ENCODE peak calls at places on chromosomes 3 and 15, in eight cellular contexts. H is endothelial cell, N is astrocyte, W is upper lobe of right lung, D is vagina, O is HL-60, G is kidney, Z is esophagus muscularis mucosa. X is an unnamed sample.

GRCh38 chr3:71537211-71537611 is 46.3 kb downstream of the FOXP1 start:
- DNase-seq in H (no peak), N (peak; percentile 99), W (no peak), D (no peak), O (no peak), G (no peak), Z (no peak), X (peak; percentile 86)

GRCh38 chr3:195286115-195286872 is 15.3 kb upstream of the XXYLT1 start:
- DNase-seq in H (no peak), N (peak; percentile 46), W (no peak), D (no peak), O (no peak), G (no peak), Z (no peak), X (no peak)

GRCh38 chr3:16028604-16029003 is 145.9 kb upstream of the GALNT15 start:
- DNase-seq in H (no peak), N (peak; percentile 90), W (no peak), D (no peak), O (no peak), G (no peak), Z (no peak), X (no peak)

GRCh38 chr3:10532939-10533730 is 27.7 kb upstream of the ATP2B2 start:
- DNase-seq in H (no peak), N (no peak), W (peak; percentile 28), D (peak; percentile 74), O (no peak), G (no peak), Z (no peak), X (peak; percentile 57)

GRCh38 chr3:195182470-195182795 is 88.5 kb downstream of the XXYLT1 start:
- DNase-seq in H (no peak), N (peak; percentile 75), W (no peak), D (no peak), O (no peak), G (no peak), Z (no peak), X (no peak)

GRCh38 chr3:4533489-4534443 is 40.6 kb downstream of the ITPR1 start:
- DNase-seq in H (peak; percentile 62), N (peak; percentile 1), W (peak; percentile 71), D (no peak), O (peak; percentile 88), G (no peak), Z (no peak), X (no peak)

GRCh38 chr3:138935864-138936762 is 10.8 kb downstream of the FOXL2 start:
- DNase-seq in H (peak; percentile 92), N (peak; percentile 8), W (peak; percentile 88), D (no peak), O (peak; percentile 54), G (peak; percentile 86), Z (no peak), X (no peak)

GRCh38 chr3:148717918-148718317 is 20.2 kb downstream of the AGTR1 start:
- DNase-seq in H (no peak), N (no peak), W (no peak), D (no peak), O (no peak), G (no peak), Z (no peak), X (no peak)

GRCh38 chr3:3403700-3404099 is 224.2 kb upstream of the CRBN start:
- DNase-seq in H (no peak), N (no peak), W (no peak), D (no peak), O (no peak), G (no peak), Z (no peak), X (no peak)

GRCh38 chr3:189325454-189325853 is 153.7 kb downstream of the TPRG1 start:
- DNase-seq in H (no peak), N (no peak), W (no peak), D (no peak), O (no peak), G (no peak), Z (no peak), X (no peak)

GRCh38 chr3:171846594-171846993 is 3.4 kb downstream of the TMEM212 start:
- DNase-seq in H (no peak), N (peak; percentile 78), W (no peak), D (no peak), O (no peak), G (no peak), Z (no peak), X (no peak)

GRCh38 chr3:77281721-77282120 is 241.8 kb downstream of the ROBO2 start:
- DNase-seq in H (no peak), N (no peak), W (no peak), D (no peak), O (no peak), G (no peak), Z (no peak), X (no peak)

DNA sequence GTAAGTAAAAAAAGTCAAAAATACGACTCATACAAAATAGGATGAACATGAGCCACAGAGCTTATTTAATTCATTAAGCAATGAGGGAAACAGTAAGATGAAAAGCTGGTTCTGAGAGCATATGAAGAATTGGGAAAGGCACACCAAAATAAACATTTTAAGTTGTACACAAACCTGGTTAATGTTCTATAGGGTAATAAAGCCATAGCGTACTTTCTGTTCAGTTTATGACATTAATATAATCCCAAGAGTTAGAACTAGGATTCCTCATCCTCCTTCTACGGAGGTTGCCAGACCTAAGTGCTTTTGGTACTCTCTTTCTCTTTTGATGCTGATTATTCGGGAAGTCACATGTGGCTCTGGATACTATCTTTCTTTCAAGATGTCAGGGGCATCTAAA is 41.4 kb downstream of the CLEC3B start:
- DNase-seq in H (no peak), N (no peak), W (no peak), D (no peak), O (no peak), G (no peak), Z (no peak), X (no peak)
- TF ChIP-seq CTCF in H (no peak), N (no peak), W (no peak), D (no peak), O (no peak), G (no peak), Z (no peak), X (no peak)

GRCh38 chr3:30606301-30607031 is at the start of gene TGFBR2:
- DNase-seq in H (peak; percentile 90), N (peak; percentile 99), W (peak; percentile 98), D (no peak), O (peak; percentile 96), G (peak; percentile 98), Z (peak; percentile 99), X (peak; percentile 96)
- TF ChIP-seq CTCF in H (no peak), N (no peak), W (peak; percentile 28), D (no peak), O (no peak), G (no peak), Z (peak; percentile 17), X (no peak)

DNA sequence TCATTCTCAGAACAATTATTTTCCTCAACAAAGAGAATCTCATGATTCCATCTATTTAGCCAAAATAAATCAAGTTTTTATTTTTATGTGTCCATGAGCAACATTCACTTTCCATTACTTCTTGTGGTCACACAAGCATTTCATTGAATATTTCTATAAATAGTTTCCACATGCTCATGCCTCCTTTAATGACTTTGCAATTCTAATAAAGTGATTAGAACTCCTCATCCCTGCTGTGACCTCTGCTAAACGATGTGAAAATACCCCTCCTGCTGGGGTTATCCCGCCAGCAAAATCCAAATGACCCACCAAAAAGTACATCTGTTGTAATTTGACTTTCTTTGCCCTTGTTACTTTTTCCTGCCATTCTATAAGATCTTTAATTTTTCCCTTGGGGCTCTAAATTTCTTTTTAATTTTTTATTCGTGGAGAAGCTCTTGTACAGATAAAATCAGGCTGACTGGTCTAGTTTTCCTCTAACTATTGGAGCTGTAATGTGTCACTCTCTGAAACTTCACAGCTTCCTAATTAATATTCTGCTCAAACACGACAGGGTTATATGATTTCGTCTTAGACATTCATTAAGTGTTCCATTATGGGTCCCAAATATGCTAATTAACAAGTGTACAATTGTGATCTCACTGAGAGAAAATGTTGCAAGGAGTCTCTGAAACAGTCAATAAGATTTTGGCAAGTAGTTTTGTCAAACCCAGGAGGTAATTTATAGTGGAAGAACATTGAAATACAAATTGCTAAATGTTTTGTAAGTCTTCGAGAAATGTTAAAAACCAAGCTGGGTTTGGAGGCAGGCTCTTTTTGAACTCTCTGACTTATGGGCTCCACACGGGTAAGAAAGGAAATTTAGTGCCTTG is 533.1 kb upstream of the NAALADL2 start:
- DNase-seq in H (no peak), N (peak; percentile 78), W (no peak), D (no peak), O (no peak), G (no peak), Z (no peak), X (no peak)
- TF ChIP-seq CTCF in H (no peak), N (no peak), W (no peak), D (no peak), O (no peak), G (no peak), Z (no peak), X (peak; percentile 42)

GRCh38 chr15:48811325-48811938 is 563 bp upstream of the CEP152 start:
- DNase-seq in H (no peak), N (no peak), W (no peak), D (no peak), O (peak; percentile 19), G (no peak), Z (no peak), X (no peak)
- TF ChIP-seq CTCF in H (no peak), N (no peak), W (no peak), D (no peak), O (no peak), G (no peak), Z (no peak), X (no peak)

GRCh38 chr3:47380026-47380600 is 708 bp upstream of the PTPN23 start:
- DNase-seq in H (no peak), N (no peak), W (no peak), D (no peak), O (no peak), G (no peak), Z (no peak), X (peak; percentile 84)
- TF ChIP-seq CTCF in H (no peak), N (no peak), W (no peak), D (no peak), O (no peak), G (no peak), Z (no peak), X (no peak)

DNA sequence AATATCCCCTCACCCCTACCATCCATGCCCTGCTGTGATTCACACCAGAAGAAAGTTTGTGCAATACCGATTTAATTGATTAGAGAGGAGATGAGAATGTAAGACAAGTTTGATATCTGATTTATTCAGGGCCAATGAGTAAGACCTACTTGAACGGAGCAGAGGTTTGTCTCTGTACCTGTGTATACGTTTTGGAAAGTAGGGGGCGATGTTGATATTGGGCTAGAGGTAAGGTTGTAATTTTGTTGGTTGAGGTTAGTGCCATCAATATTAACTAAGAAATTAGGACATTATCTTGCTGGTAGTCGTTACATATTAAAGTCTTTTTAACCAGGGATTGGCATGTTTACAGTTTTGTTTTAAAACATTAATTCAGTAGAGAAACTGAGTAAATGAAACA is 20.5 kb downstream of the EAF2 start:
- DNase-seq in H (no peak), N (no peak), W (no peak), D (no peak), O (no peak), G (no peak), Z (no peak), X (no peak)
- TF ChIP-seq CTCF in H (peak; percentile 38), N (peak; percentile 16), W (peak; percentile 13), D (no peak), O (no peak), G (peak; percentile 44), Z (no peak), X (peak; percentile 18)

DNA sequence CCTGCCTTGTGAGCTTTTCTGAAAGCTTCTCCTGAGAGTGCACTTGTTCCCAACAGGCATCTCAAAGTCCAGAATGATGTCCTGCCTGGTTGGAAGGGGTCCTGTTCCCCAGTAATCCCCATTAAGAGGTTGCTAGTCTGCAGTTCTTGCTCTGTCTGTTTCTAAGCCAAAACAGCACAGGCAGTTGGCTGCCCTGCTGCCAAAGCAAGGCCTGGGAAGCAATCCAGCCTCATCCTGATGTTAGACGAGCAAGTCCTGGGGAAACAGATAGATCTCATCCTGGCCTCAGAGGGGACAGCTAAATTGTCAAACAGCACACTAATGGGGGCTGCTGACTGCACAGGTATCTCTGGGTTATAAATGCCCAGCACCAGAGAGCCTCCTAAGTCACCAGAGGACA is 198.0 kb downstream of the EPHB1 start:
- DNase-seq in H (no peak), N (no peak), W (no peak), D (no peak), O (no peak), G (no peak), Z (no peak), X (no peak)
- TF ChIP-seq CTCF in H (no peak), N (no peak), W (no peak), D (no peak), O (no peak), G (no peak), Z (no peak), X (no peak)

X was measured in osteocyte.